ENCODE peak calls at places on chromosomes 2 and 18, in six cellular contexts. S is AG04450, L is adrenal gland, V is right atrium auricular region, C is H7, I is fibroblast of lung. B is an unnamed sample.

GRCh38 chr2:134508396-134508795 is 210.4 kb downstream of the TMEM163 start:
- DNase-seq in L (no peak), C (no peak), V (no peak), I (no peak), S (no peak), B (no peak)

GRCh38 chr2:58812766-58813344 is 571.7 kb upstream of the FANCL start:
- DNase-seq in V (no peak), L (no peak), S (no peak), C (no peak), I (no peak), B (no peak)

GRCh38 chr2:12213222-12213621 is 466.8 kb downstream of the LPIN1 start:
- DNase-seq in S (no peak), V (no peak), L (no peak), I (peak), C (no peak), B (peak)

GRCh38 chr2:2698182-2699116 is 367.4 kb upstream of the MYT1L start:
- DNase-seq in V (no peak), L (no peak), S (no peak), I (no peak), C (peak), B (no peak)

GRCh38 chr2:191499874-191500565 is 177.9 kb upstream of the NABP1 start:
- DNase-seq in V (no peak), L (no peak), C (no peak), S (peak), I (peak), B (no peak)

GRCh38 chr2:10410001-10410671 is 38.0 kb downstream of the ODC1 start:
- DNase-seq in I (peak), S (no peak), C (no peak), L (no peak), V (no peak), B (no peak)

GRCh38 chr2:193965263-193965662 is 1691.8 kb upstream of the SLC39A10 start:
- DNase-seq in C (no peak), I (no peak), S (no peak), L (no peak), V (no peak), B (no peak)

GRCh38 chr2:145416640-145417039 is 896.7 kb upstream of the ZEB2 start:
- DNase-seq in C (no peak), I (peak), S (no peak), L (no peak), V (no peak), B (no peak)

GRCh38 chr2:191635333-191636234 is 42.4 kb upstream of the NABP1 start:
- DNase-seq in V (no peak), C (no peak), L (no peak), I (peak), S (peak), B (peak)

GRCh38 chr2:96839288-96839874 is 4.4 kb downstream of the ANKRD23 start:
- DNase-seq in S (no peak), L (no peak), C (peak), I (peak), V (no peak), B (no peak)

GRCh38 chr2:234670052-234670451 is 173.2 kb upstream of the ARL4C start:
- DNase-seq in L (no peak), I (peak), C (no peak), S (no peak), V (no peak), B (peak)

GRCh38 chr2:238486123-238486848 is 59.6 kb downstream of the ASB1 start:
- DNase-seq in S (no peak), C (no peak), L (no peak), V (no peak), I (no peak), B (no peak)

GRCh38 chr2:31168291-31168690 is 30.1 kb upstream of the GALNT14 start:
- DNase-seq in I (no peak), L (no peak), S (no peak), V (no peak), C (no peak), B (no peak)

GRCh38 chr18:69787825-69788547 is 159.7 kb downstream of the CD226 start:
- DNase-seq in V (no peak), C (no peak), S (peak), I (peak), L (no peak), B (peak)

GRCh38 chr18:45619062-45619825 is 4.0 kb downstream of the SLC14A2 start:
- DNase-seq in S (no peak), V (peak), C (peak), L (no peak), I (no peak), B (no peak)

GRCh38 chr2:11983401-11983800 is 237.0 kb downstream of the LPIN1 start:
- DNase-seq in V (no peak), C (no peak), L (no peak), S (no peak), I (no peak), B (no peak)

GRCh38 chr2:136049991-136050573 is 64.7 kb upstream of the DARS1 start:
- DNase-seq in I (no peak), V (no peak), S (no peak), C (no peak), L (no peak), B (no peak)

GRCh38 chr2:146844226-146844990 is 1000.4 kb upstream of the ACVR2A start:
- DNase-seq in C (no peak), I (no peak), L (no peak), S (no peak), V (no peak), B (no peak)

GRCh38 chr2:231685349-231686191 is 22.8 kb upstream of the PTMA start:
- DNase-seq in I (no peak), V (no peak), C (peak), S (no peak), L (no peak), B (no peak)

GRCh38 chr2:55948176-55948921 is 24.8 kb upstream of the EFEMP1 start:
- DNase-seq in I (peak), V (no peak), L (no peak), S (no peak), C (no peak), B (no peak)

GRCh38 chr2:55951533-55951932 is 28.0 kb upstream of the EFEMP1 start:
- DNase-seq in I (no peak), V (no peak), L (no peak), S (no peak), C (no peak), B (no peak)

GRCh38 chr2:55947759-55948158 is 24.2 kb upstream of the EFEMP1 start:
- DNase-seq in I (peak), V (no peak), C (no peak), L (no peak), S (no peak), B (no peak)

GRCh38 chr2:55949613-55950012 is 26.0 kb upstream of the EFEMP1 start:
- DNase-seq in S (no peak), I (no peak), L (no peak), V (no peak), C (no peak), B (no peak)

DNA sequence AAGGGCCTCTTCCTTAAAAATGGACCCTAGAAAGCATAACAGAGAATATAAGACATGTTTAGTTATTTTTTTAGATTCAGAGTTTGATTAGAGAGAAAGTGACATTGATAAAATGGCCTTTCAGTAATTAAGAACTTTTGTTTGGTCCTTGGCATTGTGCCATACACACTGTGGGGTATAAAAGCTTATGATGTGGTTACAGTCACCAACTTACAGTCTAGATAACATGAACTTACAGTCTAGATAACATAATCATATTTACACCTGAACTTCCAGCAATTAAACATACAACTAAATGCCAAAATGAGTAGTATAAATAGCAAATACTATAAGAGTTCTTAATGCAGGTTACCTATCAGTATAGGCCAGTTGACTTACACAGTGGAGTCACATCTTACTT is 25.6 kb upstream of the EFEMP1 start:
- DNase-seq in C (no peak), S (no peak), V (no peak), I (no peak), L (no peak), B (no peak)
- H3K4me3 ChIP-seq in C (no peak), S (no peak), V (no peak), I (no peak), L (no peak), B (no peak)

GRCh38 chr2:120367649-120368048 is 21.7 kb downstream of the INHBB start:
- DNase-seq in C (no peak), L (no peak), V (no peak), S (no peak), I (peak), B (peak)
- H3K4me3 ChIP-seq in C (no peak), L (no peak), V (no peak), S (no peak), I (no peak), B (no peak)

GRCh38 chr2:38065502-38066135 is 10.3 kb downstream of the CYP1B1 start:
- DNase-seq in V (no peak), C (no peak), I (no peak), S (no peak), L (no peak), B (no peak)
- H3K4me3 ChIP-seq in V (no peak), C (no peak), I (no peak), S (no peak), L (no peak), B (no peak)

DNA sequence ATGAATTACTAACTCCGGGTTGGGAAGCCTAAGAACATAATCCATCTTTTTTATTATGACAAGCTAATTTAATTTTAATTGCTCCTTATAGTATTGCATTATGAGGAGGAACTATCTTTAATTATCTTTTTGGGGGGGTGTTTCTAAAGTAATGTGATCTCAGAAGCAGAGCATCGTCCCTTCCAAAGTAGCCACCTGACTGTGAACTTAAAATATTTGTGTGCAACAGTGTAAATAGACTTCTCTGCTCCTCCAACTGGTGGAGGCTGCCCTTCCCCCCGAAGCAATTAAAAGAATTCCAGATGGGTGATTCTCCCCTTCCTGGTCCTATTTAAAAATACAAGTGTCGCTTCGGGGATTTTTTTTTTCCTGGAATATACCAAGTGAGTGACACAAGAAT is 55.7 kb downstream of the TCF7L1 start:
- DNase-seq in S (no peak), C (no peak), V (no peak), L (no peak), I (peak), B (no peak)
- H3K4me3 ChIP-seq in S (no peak), C (no peak), V (no peak), L (no peak), I (no peak), B (no peak)

DNA sequence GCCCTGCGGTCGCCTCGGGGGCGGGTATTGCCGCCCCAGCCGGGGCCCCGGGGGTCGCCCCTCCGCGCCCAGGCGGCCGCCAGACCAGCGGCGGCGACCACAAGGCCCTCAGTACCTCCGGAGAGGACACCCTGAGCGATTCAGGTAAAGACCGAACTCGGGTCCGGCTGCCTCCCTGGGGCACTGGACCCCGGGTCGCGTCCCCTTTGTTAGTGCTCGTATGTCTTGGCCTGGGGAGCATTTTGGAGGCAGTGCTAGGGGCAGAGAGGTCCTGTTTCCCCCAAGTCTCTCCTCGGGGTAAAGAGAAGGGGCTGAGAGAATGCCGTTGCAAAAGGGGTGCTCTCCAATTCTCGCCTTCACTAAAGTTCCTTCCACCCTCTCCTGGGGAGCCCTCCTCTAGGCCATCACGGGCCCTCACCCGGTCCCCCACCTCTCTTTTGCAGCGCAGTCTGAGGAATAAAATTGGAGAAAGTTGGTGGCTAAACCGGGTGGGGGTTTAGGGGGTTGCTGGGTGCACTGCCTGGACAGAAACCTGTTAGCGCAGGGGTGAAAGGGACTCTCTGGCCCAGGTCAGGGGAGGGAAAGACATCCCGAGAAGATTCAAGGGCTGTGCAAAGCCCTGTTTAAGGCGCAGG is 2.5 kb downstream of the MYCN start:
- DNase-seq in S (no peak), C (peak), L (no peak), V (no peak), I (no peak), B (no peak)
- H3K4me3 ChIP-seq in S (no peak), C (peak), L (no peak), V (peak), I (no peak), B (peak)

GRCh38 chr2:159615187-159615935 is 987 bp downstream of the BAZ2B start:
- DNase-seq in C (peak), L (peak), S (peak), V (peak), I (peak), B (peak)

GRCh38 chr2:159613515-159614336 is 2.6 kb downstream of the BAZ2B start:
- DNase-seq in C (no peak), S (no peak), V (no peak), I (peak), L (no peak), B (no peak)

GRCh38 chr2:159614534-159615186 is 1.7 kb downstream of the BAZ2B start:
- DNase-seq in S (no peak), V (no peak), C (no peak), L (no peak), I (no peak), B (no peak)

GRCh38 chr2:159609933-159610523 is 6.3 kb downstream of the BAZ2B start:
- DNase-seq in V (no peak), I (no peak), S (no peak), C (no peak), L (no peak), B (no peak)

DNA sequence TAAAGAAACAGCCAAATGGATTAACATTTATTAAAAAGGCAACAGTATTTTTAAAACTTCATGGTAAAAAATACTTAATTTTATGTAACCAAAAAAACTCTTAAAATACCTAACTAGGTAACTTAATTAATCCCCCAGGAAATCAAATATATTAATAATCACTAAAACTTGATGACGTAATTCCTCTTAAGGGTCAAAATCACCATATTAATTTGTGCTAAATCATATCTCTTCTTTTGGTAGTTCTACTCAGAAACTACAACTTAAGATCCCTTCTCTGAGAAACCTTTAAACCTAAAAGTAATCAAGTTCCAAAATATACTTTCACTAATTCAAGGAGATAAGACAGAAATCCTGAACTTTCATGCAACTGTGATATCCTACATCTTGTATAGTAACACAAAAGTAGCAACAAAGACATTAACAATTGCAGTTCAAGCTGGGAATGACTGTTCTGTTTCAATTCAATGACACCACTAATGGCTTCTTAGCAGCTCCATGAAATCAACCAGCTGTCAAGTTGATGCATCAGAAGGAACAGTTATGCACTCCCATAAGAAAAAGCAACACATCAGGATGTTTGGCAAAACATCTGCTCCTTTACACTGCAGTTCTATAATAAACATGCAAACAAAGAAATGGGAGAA is 4.0 kb downstream of the BAZ2B start:
- DNase-seq in S (no peak), L (no peak), C (no peak), I (peak), V (no peak), B (no peak)
- H3K4me3 ChIP-seq in S (no peak), L (no peak), C (no peak), I (no peak), V (no peak), B (no peak)

DNA sequence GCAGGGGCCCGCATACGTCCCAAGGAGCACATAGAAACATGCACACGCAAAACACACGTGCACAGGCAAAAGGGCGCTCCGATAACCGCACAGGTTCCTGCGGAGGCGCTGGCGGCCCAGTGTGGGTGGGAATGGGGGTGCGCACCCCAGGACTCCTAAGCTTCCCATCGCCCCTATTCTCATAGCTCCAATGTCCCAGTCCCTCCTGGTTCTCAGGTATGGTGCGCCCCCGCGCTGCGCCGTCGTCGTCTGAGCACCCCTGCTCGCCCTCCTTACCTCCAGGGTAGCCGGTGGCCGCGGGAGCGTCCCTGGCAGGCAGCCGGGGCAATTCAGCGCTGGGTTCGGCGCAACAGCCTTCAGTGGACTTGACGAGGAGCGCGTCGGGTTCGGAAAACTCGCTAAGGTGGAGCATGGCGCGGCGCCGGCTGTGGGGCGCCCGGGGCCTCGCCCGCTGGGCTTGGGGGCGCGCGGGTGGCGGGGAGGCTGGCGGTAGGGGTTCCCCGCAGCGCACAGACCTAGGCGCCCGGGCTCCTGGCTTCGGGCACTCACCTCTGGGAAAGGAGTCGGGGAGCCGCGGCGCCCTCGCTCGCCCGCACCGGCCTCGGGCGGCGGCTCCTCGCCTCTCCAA is 328 bp downstream of the EGR4 start:
- DNase-seq in L (no peak), I (no peak), V (no peak), S (no peak), C (peak), B (no peak)
- H3K4me3 ChIP-seq in L (peak), I (peak), V (peak), S (peak), C (peak), B (peak)

DNA sequence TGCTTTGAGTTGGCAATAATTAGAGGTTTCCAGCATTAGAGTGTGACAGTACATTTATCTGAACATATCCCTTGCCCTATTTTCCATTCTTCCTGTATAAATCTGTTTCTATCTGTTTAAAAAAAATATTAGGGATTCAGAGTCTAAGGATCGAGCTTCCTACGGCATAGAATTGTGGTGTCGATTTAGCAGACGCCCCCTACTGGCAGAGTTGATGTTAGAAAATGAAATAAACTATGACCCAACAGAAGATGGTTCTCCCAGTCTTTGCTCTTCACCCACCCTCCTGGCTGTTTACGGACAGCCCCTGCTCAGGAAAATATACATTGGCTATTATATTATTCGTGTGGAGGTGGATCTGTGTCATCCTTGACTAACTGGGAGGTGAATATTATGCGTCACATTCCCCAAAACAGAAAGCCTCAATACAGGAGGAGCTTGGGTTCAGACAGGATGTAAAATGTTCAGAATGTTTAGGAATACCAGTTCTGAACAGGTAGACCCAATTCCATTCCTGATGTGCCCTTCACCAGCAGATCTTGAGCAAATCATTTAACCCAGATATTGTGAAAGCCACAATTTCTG is 10.6 kb upstream of the ERMN start:
- DNase-seq in V (no peak), I (peak), C (peak), S (no peak), L (peak), B (no peak)
- H3K4me3 ChIP-seq in V (no peak), I (no peak), C (no peak), S (no peak), L (no peak), B (no peak)

GRCh38 chr18:3623769-3624545 is 174.0 kb downstream of the TGIF1 start:
- DNase-seq in C (peak), V (peak), I (peak), S (peak), L (peak), B (peak)
- H3K4me3 ChIP-seq in C (no peak), V (no peak), I (peak), S (peak), L (no peak), B (peak)

B was measured in kidney epithelial cell.